ENCODE peak calls at places on chromosomes 4 and X, in five cellular contexts. Q is smooth muscle cell of the brain vasculature; W is MV-4-11; V is stimulated activated CD8-positive, alpha-beta memory T cell treated with anti-CD3 and anti-CD28 coated beads, Interleukin-12 subunit alpha, Interleukin-12 subunit beta, amount 100 ng/mL, for 1 hour; C is frontal cortex. H is an unnamed sample.

GRCh38 chr4:141905751-141906150 is 269.4 kb downstream of the IL15 start:
- DNase-seq in C (no peak), V (no peak), W (no peak), Q (no peak), H (peak; percentile 63)

GRCh38 chrX:21373637-21374162 is 518 bp upstream of the CNKSR2 start:
- DNase-seq in C (no peak), V (peak; percentile 1), Q (no peak), W (no peak), H (no peak)

GRCh38 chr4:64807821-64808220 is 398.6 kb upstream of the TECRL start:
- DNase-seq in W (no peak), V (no peak), C (no peak), Q (no peak), H (no peak)

GRCh38 chrX:16754019-16754418 is 32.2 kb upstream of the TXLNG start:
- DNase-seq in Q (no peak), W (no peak), C (no peak), V (no peak), H (no peak)

GRCh38 chr4:94880976-94881375 is 123.2 kb downstream of the BMPR1B start:
- DNase-seq in W (no peak), Q (no peak), C (no peak), V (no peak), H (no peak)

GRCh38 chrX:13966071-13966850 is 63.4 kb downstream of the GEMIN8 start:
- DNase-seq in Q (no peak), C (no peak), W (no peak), V (no peak), H (no peak)

GRCh38 chr4:86050516-86050915 is 309.3 kb downstream of the MAPK10 start:
- DNase-seq in V (no peak), C (no peak), W (no peak), Q (no peak), H (peak; percentile 59)

GRCh38 chrX:95878874-95879273 is 805.8 kb upstream of the DIAPH2 start:
- DNase-seq in V (no peak), Q (no peak), W (no peak), C (no peak), H (no peak)

GRCh38 chr4:152784490-152785195 is 4.9 kb downstream of the ARFIP1 start:
- DNase-seq in V (no peak), W (peak; percentile 31), Q (no peak), C (peak; percentile 7), H (peak; percentile 71)

GRCh38 chrX:112738347-112739033 is 58.8 kb upstream of the LHFPL1 start:
- DNase-seq in C (no peak), V (no peak), Q (no peak), W (peak; percentile 9), H (no peak)

GRCh38 chr4:113760852-113761681 is 471 bp downstream of the CAMK2D start:
- DNase-seq in V (peak; percentile 24), W (peak; percentile 63), Q (no peak), C (peak; percentile 54), H (peak; percentile 82)

GRCh38 chrX:119478504-119478903 is 10.3 kb downstream of the SLC25A5 start:
- DNase-seq in W (no peak), Q (no peak), V (no peak), C (no peak), H (no peak)

GRCh38 chr4:52244773-52245360 is 193.8 kb downstream of the SPATA18 start:
- DNase-seq in W (no peak), V (no peak), Q (no peak), C (no peak), H (no peak)

GRCh38 chr4:72591547-72591946 is 22.5 kb upstream of the ADAMTS3 start:
- DNase-seq in V (no peak), W (no peak), Q (no peak), C (no peak), H (no peak)

GRCh38 chr4:106587558-106587957 is 219.0 kb upstream of the GIMD1 start:
- DNase-seq in V (no peak), Q (no peak), W (no peak), C (no peak), H (peak; percentile 78)

GRCh38 chr4:17276821-17277220 is 235.1 kb downstream of the QDPR start:
- DNase-seq in V (no peak), C (peak; percentile 18), W (peak; percentile 20), Q (no peak), H (peak; percentile 71)

GRCh38 chrX:46298821-46299220 is 246.4 kb downstream of the ZNF674 start:
- DNase-seq in W (no peak), Q (no peak), C (no peak), V (no peak), H (peak; percentile 20)

GRCh38 chrX:30668581-30668980 is 15.4 kb downstream of the GK start:
- DNase-seq in V (no peak), C (no peak), W (no peak), Q (no peak), H (no peak)

GRCh38 chr4:8112036-8112576 is 46.5 kb downstream of the ABLIM2 start:
- DNase-seq in W (no peak), C (no peak), V (no peak), Q (no peak), H (no peak)

GRCh38 chr4:22191565-22192301 is 243.2 kb upstream of the KCNIP4 start:
- DNase-seq in W (no peak), Q (no peak), V (no peak), C (no peak), H (peak; percentile 31)

GRCh38 chr4:169383724-169384123 is 113.0 kb upstream of the SH3RF1 start:
- DNase-seq in C (no peak), W (no peak), V (no peak), Q (no peak), H (peak; percentile 99)

GRCh38 chr4:183747931-183748664 is 89.0 kb downstream of the TRAPPC11 start:
- DNase-seq in C (no peak), W (no peak), Q (no peak), V (no peak), H (peak; percentile 22)

GRCh38 chr4:85825937-85826678 is 351.2 kb downstream of the ARHGAP24 start:
- DNase-seq in V (no peak), C (no peak), Q (no peak), W (no peak), H (peak; percentile 59)

GRCh38 chr4:94262163-94263016 is 54.7 kb downstream of the SMARCAD1 start:
- DNase-seq in W (peak; percentile 21), C (no peak), Q (no peak), V (no peak), H (no peak)

GRCh38 chr4:172866421-172866820 is 302.2 kb upstream of the GALNT7 start:
- DNase-seq in V (no peak), C (no peak), Q (no peak), W (no peak), H (no peak)

GRCh38 chrX:66731398-66731797 is 92.5 kb upstream of the EDA2R start:
- DNase-seq in W (peak; percentile 18), V (no peak), C (peak; percentile 3), Q (peak; percentile 12), H (peak; percentile 76)

GRCh38 chrX:123425471-123425870 is 241.4 kb downstream of the GRIA3 start:
- DNase-seq in W (no peak), Q (no peak), V (no peak), C (no peak), H (peak; percentile 32)

GRCh38 chr4:107133965-107134364 is 97.9 kb upstream of the DKK2 start:
- DNase-seq in C (no peak), W (no peak), Q (no peak), V (no peak), H (no peak)

GRCh38 chr4:139454646-139455045 is 725 bp downstream of the RAB33B start:
- DNase-seq in C (no peak), W (peak; percentile 10), Q (no peak), V (no peak), H (no peak)

GRCh38 chrX:24259544-24260240 is 54.2 kb downstream of the SUPT20HL2 start:
- DNase-seq in W (peak; percentile 59), C (peak; percentile 18), V (no peak), Q (peak; percentile 35), H (peak; percentile 88)

GRCh38 chrX:130171446-130172126 is at the start of gene RAB33A:
- DNase-seq in C (peak; percentile 30), W (peak; percentile 32), V (peak; percentile 17), Q (no peak), H (peak; percentile 26)

H was measured in fibroblast of the aortic adventitia.